ENCODE peak calls at places on chromosomes 2 and 18, in eight cellular contexts. X is cardiac fibroblast, E is KBM-7, G is D721Med, J is HL-60, D is activated gamma-delta T cell treated with Interleukin-2 at 50 U/mL for 16 hours, W is NCI-H1436, T is activated T-cell treated with anti-CD3 and anti-CD28 coated beads for 1 hour. F is an unnamed sample.

GRCh38 chr2:148720501-148720998 is 76.0 kb downstream of the EPC2 start:
- DNase-seq in X (peak), E (no peak), G (no peak), J (no peak), D (no peak), W (peak), T (no peak), F (no peak)

GRCh38 chr18:44096016-44096415 is 584.7 kb upstream of the SETBP1 start:
- DNase-seq in X (peak), E (no peak), G (no peak), J (no peak), D (no peak), W (no peak), T (no peak), F (no peak)

GRCh38 chr18:61833387-61833786 is 59.4 kb downstream of the RNF152 start:
- DNase-seq in X (peak), E (peak), G (no peak), J (peak), D (no peak), W (no peak), T (no peak), F (no peak)

GRCh38 chr2:20670315-20671035 is 3.5 kb downstream of the GDF7 start:
- DNase-seq in X (no peak), E (no peak), G (no peak), J (no peak), D (no peak), W (no peak), T (no peak), F (no peak)

GRCh38 chr18:12574494-12575185 is 83.3 kb downstream of the SPIRE1 start:
- DNase-seq in X (peak), E (no peak), G (no peak), J (no peak), D (no peak), W (no peak), T (no peak), F (no peak)

GRCh38 chr18:7626922-7627440 is 59.9 kb downstream of the PTPRM start:
- DNase-seq in X (peak), E (no peak), G (no peak), J (no peak), D (no peak), W (no peak), T (no peak), F (no peak)

GRCh38 chr2:132547089-132547687 is 122.8 kb downstream of the LYPD1 start:
- DNase-seq in X (peak), E (peak), G (peak), J (peak), D (no peak), W (peak), T (peak), F (peak)

GRCh38 chr2:219401621-219402020 is 13.9 kb upstream of the DNPEP start:
- DNase-seq in X (no peak), E (no peak), G (no peak), J (no peak), D (no peak), W (no peak), T (no peak), F (no peak)

GRCh38 chr18:48996901-48997463 is 46.2 kb upstream of the SMAD7 start:
- DNase-seq in X (peak), E (peak), G (no peak), J (no peak), D (no peak), W (no peak), T (no peak), F (no peak)

GRCh38 chr18:23042133-23042532 is 93.2 kb upstream of the CABLES1 start:
- DNase-seq in X (no peak), E (no peak), G (no peak), J (no peak), D (no peak), W (no peak), T (no peak), F (no peak)

GRCh38 chr2:86017901-86018896 is 87.5 kb downstream of the POLR1A start:
- DNase-seq in X (peak), E (no peak), G (no peak), J (no peak), D (no peak), W (no peak), T (no peak), F (no peak)

GRCh38 chr2:226050822-226051221 is 651.3 kb downstream of the NYAP2 start:
- DNase-seq in X (peak), E (no peak), G (no peak), J (no peak), D (no peak), W (no peak), T (no peak), F (no peak)

GRCh38 chr2:113869253-113869652 is 20.6 kb upstream of the ACTR3 start:
- DNase-seq in X (no peak), E (no peak), G (no peak), J (no peak), D (no peak), W (no peak), T (no peak), F (no peak)

GRCh38 chr2:75954761-75955160 is 244.0 kb upstream of the GCFC2 start:
- DNase-seq in X (no peak), E (no peak), G (no peak), J (no peak), D (no peak), W (no peak), T (no peak), F (no peak)

GRCh38 chr2:135688002-135688401 is 53.7 kb upstream of the UBXN4 start:
- DNase-seq in X (no peak), E (no peak), G (no peak), J (no peak), D (no peak), W (no peak), T (no peak), F (no peak)

GRCh38 chr2:122704109-122704563 is 948.7 kb downstream of the TSN start:
- DNase-seq in X (no peak), E (peak), G (no peak), J (no peak), D (no peak), W (no peak), T (no peak), F (no peak)

GRCh38 chr18:13436596-13436995 is 218.0 kb downstream of the LDLRAD4 start:
- DNase-seq in X (no peak), E (no peak), G (no peak), J (no peak), D (no peak), W (no peak), T (peak), F (no peak)

GRCh38 chr2:20577495-20578235 is 73.2 kb downstream of the HS1BP3 start:
- DNase-seq in X (peak), E (no peak), G (no peak), J (no peak), D (no peak), W (no peak), T (no peak), F (peak)

GRCh38 chr2:149040451-149040850 is 2.0 kb downstream of the LYPD6B start:
- DNase-seq in X (peak), E (peak), G (no peak), J (no peak), D (peak), W (no peak), T (peak), F (no peak)

GRCh38 chr2:63737085-63737701 is 104.5 kb upstream of the UGP2 start:
- DNase-seq in X (no peak), E (no peak), G (no peak), J (no peak), D (no peak), W (no peak), T (no peak), F (no peak)

GRCh38 chr2:47456851-47457250 is 53.9 kb downstream of the MSH2 start:
- DNase-seq in X (no peak), E (no peak), G (no peak), J (no peak), D (no peak), W (no peak), T (no peak), F (no peak)

GRCh38 chr2:2777876-2778275 is 446.8 kb upstream of the MYT1L start:
- DNase-seq in X (no peak), E (no peak), G (no peak), J (no peak), D (no peak), W (no peak), T (no peak), F (no peak)

GRCh38 chr2:235008584-235009044 is 56.8 kb downstream of the SH3BP4 start:
- DNase-seq in X (no peak), E (no peak), G (no peak), J (no peak), D (no peak), W (no peak), T (no peak), F (no peak)

GRCh38 chr2:14633031-14633430 is 514 bp downstream of the LRATD1 start:
- DNase-seq in X (no peak), E (no peak), G (no peak), J (no peak), D (no peak), W (no peak), T (no peak), F (no peak)